ENCODE peak calls at places on chromosomes 1 and 21, in seven cellular contexts. C is activated B cell treated with CpG ODN at 0.5 μM for 24 hours; I is stimulated activated CD4-positive, alpha-beta T cell treated with anti-CD3 and anti-CD28 coated beads, Interleukin-12 subunit alpha, Interleukin-12 subunit beta, amount 100 ng/mL, for 4 hours; K is adipocyte; M is GM12891; Y is MCF 10A; D is naive thymus-derived CD4-positive, alpha-beta T cell. T is an unnamed sample.

GRCh38 chr1:117562581-117563491 is 43.0 kb upstream of the TENT5C start:
- DNase-seq in C (no peak), I (no peak), K (no peak), M (no peak), Y (no peak), D (no peak), T (no peak)

GRCh38 chr1:164240081-164240480 is 318.9 kb upstream of the PBX1 start:
- DNase-seq in C (no peak), I (no peak), K (no peak), M (no peak), Y (peak; percentile 52), D (no peak), T (no peak)

GRCh38 chr1:90834354-90835171 is 117.5 kb upstream of the BARHL2 start:
- DNase-seq in C (no peak), I (no peak), K (no peak), M (no peak), Y (no peak), D (no peak), T (no peak)

GRCh38 chr1:115830963-115831362 is 10.0 kb downstream of the NHLH2 start:
- DNase-seq in C (no peak), I (no peak), K (no peak), M (no peak), Y (no peak), D (no peak), T (no peak)

GRCh38 chr1:228360533-228361313 is 45.9 kb downstream of the TRIM11 start:
- DNase-seq in C (no peak), I (no peak), K (no peak), M (no peak), Y (no peak), D (no peak), T (peak; percentile 64)

GRCh38 chr1:25111706-25112105 is 120.6 kb downstream of the SYF2 start:
- DNase-seq in C (no peak), I (no peak), K (no peak), M (no peak), Y (no peak), D (no peak), T (no peak)

GRCh38 chr1:17346046-17346789 is 25.8 kb upstream of the PADI6 start:
- DNase-seq in C (no peak), I (no peak), K (no peak), M (no peak), Y (no peak), D (no peak), T (no peak)

GRCh38 chr1:51877434-51878306 is 857 bp downstream of the NRDC start:
- DNase-seq in C (no peak), I (no peak), K (peak; percentile 66), M (no peak), Y (peak; percentile 46), D (no peak), T (no peak)

GRCh38 chr1:60848583-60849188 is 233.7 kb upstream of the NFIA start:
- DNase-seq in C (no peak), I (no peak), K (peak; percentile 77), M (no peak), Y (peak; percentile 38), D (no peak), T (no peak)

GRCh38 chr1:69567847-69568434 is at the start of gene LRRC7:
- DNase-seq in C (no peak), I (no peak), K (peak; percentile 34), M (peak; percentile 2), Y (no peak), D (no peak), T (peak; percentile 36)

GRCh38 chr1:25468037-25468436 is 37.3 kb downstream of the MACO1 start:
- DNase-seq in C (no peak), I (no peak), K (peak; percentile 12), M (no peak), Y (no peak), D (no peak), T (no peak)

GRCh38 chr1:26372039-26372438 is 511 bp downstream of the ZNF683 start:
- DNase-seq in C (no peak), I (no peak), K (no peak), M (no peak), Y (peak; percentile 72), D (no peak), T (no peak)

GRCh38 chr1:31523012-31523411 is 53.3 kb upstream of the TINAGL1 start:
- DNase-seq in C (no peak), I (no peak), K (no peak), M (no peak), Y (peak; percentile 62), D (no peak), T (no peak)

GRCh38 chr1:41366428-41367101 is 5.3 kb downstream of the FOXO6 start:
- DNase-seq in C (no peak), I (peak; percentile 30), K (peak; percentile 49), M (no peak), Y (no peak), D (no peak), T (peak; percentile 64)

GRCh38 chr1:218463194-218464156 is 118.3 kb downstream of the TGFB2 start:
- DNase-seq in C (no peak), I (no peak), K (peak; percentile 77), M (no peak), Y (peak; percentile 91), D (no peak), T (peak; percentile 75)

GRCh38 chr1:207806531-207807394 is 54.9 kb downstream of the CD46 start:
- DNase-seq in C (no peak), I (no peak), K (no peak), M (no peak), Y (no peak), D (no peak), T (no peak)

GRCh38 chr1:197781998-197782718 is 6.9 kb upstream of the DENND1B start:
- DNase-seq in C (no peak), I (no peak), K (peak; percentile 31), M (no peak), Y (peak; percentile 55), D (no peak), T (no peak)

GRCh38 chr21:14863745-14864210 is 201.0 kb downstream of the NRIP1 start:
- DNase-seq in C (no peak), I (no peak), K (no peak), M (no peak), Y (peak; percentile 36), D (no peak), T (no peak)

GRCh38 chr1:41357451-41358151 is 3.6 kb upstream of the FOXO6 start:
- DNase-seq in C (no peak), I (no peak), K (no peak), M (no peak), Y (no peak), D (no peak), T (peak; percentile 75)

GRCh38 chr1:210702512-210702911 is 373.8 kb downstream of the HHAT start:
- DNase-seq in C (no peak), I (no peak), K (no peak), M (no peak), Y (no peak), D (no peak), T (no peak)

GRCh38 chr21:33133912-33134311 is 64.0 kb downstream of the OLIG1 start:
- DNase-seq in C (no peak), I (no peak), K (no peak), M (no peak), Y (no peak), D (no peak), T (no peak)

GRCh38 chr21:40186036-40186435 is 318.8 kb downstream of the PCP4 start:
- DNase-seq in C (no peak), I (no peak), K (peak; percentile 85), M (no peak), Y (no peak), D (no peak), T (no peak)

GRCh38 chr1:215589650-215590049 is 22.5 kb downstream of the KCTD3 start:
- DNase-seq in C (no peak), I (no peak), K (no peak), M (no peak), Y (no peak), D (no peak), T (no peak)

GRCh38 chr1:19062258-19063029 is 106.0 kb upstream of the IFFO2 start:
- DNase-seq in C (no peak), I (no peak), K (no peak), M (no peak), Y (peak; percentile 37), D (no peak), T (no peak)

GRCh38 chr1:190170321-190170720 is 307.3 kb downstream of the BRINP3 start:
- DNase-seq in C (no peak), I (no peak), K (peak; percentile 45), M (no peak), Y (peak; percentile 21), D (no peak), T (no peak)

GRCh38 chr1:243250102-243250501 is 5.0 kb downstream of the CEP170 start:
- DNase-seq in C (no peak), I (no peak), K (no peak), M (no peak), Y (no peak), D (no peak), T (no peak)

GRCh38 chr1:204979891-204980649 is 62.9 kb upstream of the CNTN2 start:
- DNase-seq in C (no peak), I (no peak), K (no peak), M (no peak), Y (no peak), D (no peak), T (no peak)

GRCh38 chr1:58065520-58065919 is 481.0 kb downstream of the OMA1 start:
- DNase-seq in C (no peak), I (no peak), K (no peak), M (no peak), Y (peak; percentile 18), D (no peak), T (no peak)

GRCh38 chr1:95041491-95042165 is 31.1 kb downstream of the ALG14 start:
- DNase-seq in C (no peak), I (no peak), K (peak; percentile 91), M (peak; percentile 16), Y (peak; percentile 79), D (no peak), T (no peak)

T was measured in left ventricle myocardium superior.